ENCODE peak calls at places on chromosomes 11 and 22, in seven cellular contexts. D is HEK293T, K is EH, V is iris pigment epithelial cell, O is psoas muscle, X is T-helper 1 cell, Q is LoVo. W is an unnamed sample.

GRCh38 chr11:60743058-60743457 is 13.6 kb upstream of the MS4A15 start:
- DNase-seq in X (no peak), K (no peak), D (no peak), Q (no peak), O (no peak), V (no peak), W (no peak)

GRCh38 chr11:96863520-96863919 is 473.7 kb downstream of the JRKL start:
- DNase-seq in V (no peak), X (no peak), D (no peak), Q (no peak), K (no peak), O (peak; percentile 67), W (no peak)

GRCh38 chr11:127485541-127485940 is 485.0 kb upstream of the KIRREL3 start:
- DNase-seq in O (no peak), K (peak; percentile 5), D (no peak), Q (no peak), X (no peak), V (peak; percentile 9), W (no peak)

GRCh38 chr22:30569674-30570202 is 4.7 kb downstream of the GAL3ST1 start:
- DNase-seq in Q (no peak), X (no peak), D (no peak), K (no peak), V (no peak), O (no peak), W (no peak)

GRCh38 chr11:128279861-128280260 is 307.5 kb downstream of the ETS1 start:
- DNase-seq in Q (peak; percentile 19), V (peak; percentile 73), K (peak; percentile 86), X (no peak), O (no peak), D (no peak), W (no peak)

GRCh38 chr11:60265373-60266214 is 14.9 kb upstream of the MS4A4A start:
- DNase-seq in X (no peak), D (peak; percentile 42), O (no peak), V (peak; percentile 24), K (peak; percentile 15), Q (peak; percentile 25), W (peak; percentile 62)

GRCh38 chr22:19885841-19886592 is 31.3 kb upstream of the GNB1L start:
- DNase-seq in V (no peak), K (peak; percentile 42), Q (no peak), D (no peak), O (no peak), X (no peak), W (no peak)

GRCh38 chr11:304915-305833 is 2.4 kb upstream of the IFITM2 start:
- DNase-seq in K (peak; percentile 79), D (peak; percentile 58), V (peak; percentile 77), Q (peak; percentile 54), X (peak; percentile 41), O (peak; percentile 73), W (peak; percentile 78)

GRCh38 chr11:27913650-27914049 is 194.3 kb downstream of the KIF18A start:
- DNase-seq in X (no peak), K (peak; percentile 77), V (peak; percentile 77), O (no peak), Q (no peak), D (no peak), W (no peak)

W was measured in K562.